ENCODE peak calls at places on chromosome 16, in seven cellular contexts. M is A549; L is esophagus squamous epithelium; Y is CD8-positive, alpha-beta memory T cell; U is DND-41; D is tibial nerve; O is colonic mucosa. R is an unnamed sample. For H3K4me1, the result is how much of the 10 kb centered on the place peaks cover.

GRCh38 chr16:87451563-87452210 is 41.1 kb downstream of the ZCCHC14 start:
- DNase-seq in M (no peak), L (no peak), Y (no peak), U (no peak), D (no peak), O (no peak), R (no peak)

GRCh38 chr16:57140866-57141668 is 44.8 kb downstream of the PSME3IP1 start:
- DNase-seq in M (no peak), L (no peak), Y (no peak), U (no peak), D (no peak), O (no peak), R (no peak)

GRCh38 chr16:9279661-9280060 is 188.2 kb downstream of the HAPSTR1 start:
- DNase-seq in M (no peak), L (no peak), Y (no peak), U (no peak), D (no peak), O (no peak), R (no peak)

GRCh38 chr16:46859719-46860152 is 24.4 kb upstream of the GPT2 start:
- DNase-seq in M (peak), L (no peak), Y (no peak), U (no peak), D (no peak), O (peak), R (no peak)

GRCh38 chr16:49640606-49641005 is 215.3 kb downstream of the ZNF423 start:
- DNase-seq in M (no peak), L (no peak), Y (no peak), U (peak), D (no peak), O (no peak), R (no peak)

GRCh38 chr16:2769675-2770056 is 7.4 kb downstream of the ELOB start:
- DNase-seq in M (no peak), L (no peak), Y (no peak), U (no peak), D (peak), O (peak), R (no peak)

GRCh38 chr16:73405851-73406250 is 357.9 kb upstream of the ZFHX3 start:
- DNase-seq in M (no peak), L (no peak), Y (no peak), U (no peak), D (no peak), O (no peak), R (no peak)

GRCh38 chr16:82767198-82767597 is 140.4 kb downstream of the CDH13 start:
- DNase-seq in M (no peak), L (no peak), Y (no peak), U (no peak), D (no peak), O (no peak), R (no peak)

GRCh38 chr16:88569985-88570690 is at the start of gene ZC3H18:
- DNase-seq in M (peak), L (peak), Y (peak), U (peak), D (peak), O (peak), R (peak)

GRCh38 chr16:78096386-78096785 is 3.1 kb upstream of the WWOX start:
- DNase-seq in M (no peak), L (no peak), Y (no peak), U (no peak), D (no peak), O (no peak), R (no peak)

GRCh38 chr16:10964891-10965326 is 20.5 kb downstream of the CLEC16A start:
- DNase-seq in M (no peak), L (no peak), Y (peak), U (no peak), D (no peak), O (no peak), R (peak)

GRCh38 chr16:47732806-47733150 is 271.6 kb downstream of the PHKB start:
- DNase-seq in M (peak), L (no peak), Y (no peak), U (no peak), D (no peak), O (no peak), R (no peak)

GRCh38 chr16:6018848-6019489 is 921.4 kb upstream of the EEF2KMT start:
- DNase-seq in M (no peak), L (no peak), Y (no peak), U (no peak), D (no peak), O (no peak), R (no peak)

GRCh38 chr16:48497932-48498760 is 111.8 kb downstream of the N4BP1 start:
- DNase-seq in M (no peak), L (no peak), Y (no peak), U (no peak), D (no peak), O (peak), R (no peak)

GRCh38 chr16:14628806-14629611 is 1.1 kb downstream of the PARN start:
- DNase-seq in M (no peak), L (no peak), Y (no peak), U (peak), D (no peak), O (no peak), R (no peak)

GRCh38 chr16:86073103-86073625 is 174.2 kb downstream of the IRF8 start:
- DNase-seq in M (no peak), L (no peak), Y (no peak), U (no peak), D (no peak), O (no peak), R (no peak)

DNA sequence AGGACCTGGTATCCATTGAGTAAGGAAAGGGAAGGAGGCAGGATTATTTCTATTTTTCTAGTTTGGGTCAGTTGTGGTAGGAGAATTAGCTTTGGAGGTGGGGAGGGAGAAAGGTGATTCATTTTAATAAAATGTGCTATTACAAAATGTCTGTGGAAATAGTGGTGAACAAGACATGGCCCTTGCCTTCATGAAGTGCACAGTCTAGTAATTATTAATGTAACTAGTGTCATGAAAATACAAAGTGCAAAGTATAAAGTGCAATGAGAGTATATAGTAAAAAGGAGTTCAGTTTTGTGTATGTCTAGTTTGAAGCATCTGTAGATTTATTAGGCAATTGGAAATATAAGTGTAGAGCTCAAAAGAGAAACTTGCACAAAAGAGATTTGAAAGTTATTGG is 11.9 kb downstream of the NFATC3 start:
- DNase-seq in M (no peak), L (no peak), Y (no peak), U (no peak), D (no peak), O (no peak), R (no peak)
- H3K4me1 ChIP-seq in M (under half), L (under half), Y (half or more), U (under half), D (half or more), O (under half), R (half or more)

GRCh38 chr16:66510298-66510697 is 39.6 kb downstream of the TK2 start:
- DNase-seq in M (no peak), L (no peak), Y (no peak), U (no peak), D (no peak), O (no peak), R (no peak)

GRCh38 chr16:66515543-66516171 is 34.3 kb downstream of the TK2 start:
- DNase-seq in M (peak), L (no peak), Y (no peak), U (peak), D (no peak), O (no peak), R (no peak)

GRCh38 chr16:66511615-66512500 is 38.1 kb downstream of the TK2 start:
- DNase-seq in M (peak), L (no peak), Y (no peak), U (no peak), D (peak), O (no peak), R (no peak)

GRCh38 chr16:66510711-66511614 is 39.0 kb downstream of the TK2 start:
- DNase-seq in M (no peak), L (no peak), Y (no peak), U (no peak), D (no peak), O (no peak), R (no peak)

DNA sequence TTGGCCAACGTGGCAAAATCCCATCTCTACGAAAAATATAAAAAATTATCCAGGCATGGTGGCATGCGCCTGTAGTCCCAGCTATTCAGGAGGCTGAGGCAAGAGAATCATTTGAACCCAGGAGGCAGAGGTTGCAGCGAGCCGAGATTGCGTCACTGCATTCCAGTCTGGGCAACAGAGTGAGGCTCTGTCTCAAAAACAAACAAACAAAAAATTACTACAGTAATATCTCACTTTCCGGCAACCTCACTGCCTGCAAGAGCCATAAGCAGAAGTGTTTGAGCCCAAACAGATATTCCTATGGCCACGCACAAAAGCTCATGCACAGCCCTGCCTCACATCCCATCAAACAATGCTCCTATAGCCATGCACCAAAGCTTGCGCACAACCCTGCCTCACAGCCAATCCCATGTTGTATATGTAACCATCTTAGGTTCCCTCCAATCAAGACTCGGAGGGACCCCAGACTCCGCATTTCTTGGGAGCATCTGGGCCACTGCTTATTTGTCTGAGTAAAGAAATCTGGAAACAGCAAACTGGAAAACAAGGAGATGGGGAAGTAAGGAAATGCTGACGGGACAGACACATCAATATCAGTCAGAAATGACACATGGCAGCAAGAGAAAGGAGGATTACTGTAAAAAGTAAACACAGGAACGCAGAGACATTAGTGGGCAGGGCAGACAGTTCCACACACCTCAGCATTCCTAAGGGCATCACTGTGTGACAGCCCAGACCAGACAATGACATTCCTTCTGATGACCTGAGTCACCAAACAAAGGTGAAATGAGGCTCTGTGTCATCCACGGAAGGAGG is 37.1 kb downstream of the TK2 start:
- DNase-seq in M (no peak), L (no peak), Y (no peak), U (no peak), D (no peak), O (no peak), R (no peak)
- H3K27ac ChIP-seq in M (peak), L (peak), Y (no peak), U (no peak), D (peak), O (no peak), R (no peak)

DNA sequence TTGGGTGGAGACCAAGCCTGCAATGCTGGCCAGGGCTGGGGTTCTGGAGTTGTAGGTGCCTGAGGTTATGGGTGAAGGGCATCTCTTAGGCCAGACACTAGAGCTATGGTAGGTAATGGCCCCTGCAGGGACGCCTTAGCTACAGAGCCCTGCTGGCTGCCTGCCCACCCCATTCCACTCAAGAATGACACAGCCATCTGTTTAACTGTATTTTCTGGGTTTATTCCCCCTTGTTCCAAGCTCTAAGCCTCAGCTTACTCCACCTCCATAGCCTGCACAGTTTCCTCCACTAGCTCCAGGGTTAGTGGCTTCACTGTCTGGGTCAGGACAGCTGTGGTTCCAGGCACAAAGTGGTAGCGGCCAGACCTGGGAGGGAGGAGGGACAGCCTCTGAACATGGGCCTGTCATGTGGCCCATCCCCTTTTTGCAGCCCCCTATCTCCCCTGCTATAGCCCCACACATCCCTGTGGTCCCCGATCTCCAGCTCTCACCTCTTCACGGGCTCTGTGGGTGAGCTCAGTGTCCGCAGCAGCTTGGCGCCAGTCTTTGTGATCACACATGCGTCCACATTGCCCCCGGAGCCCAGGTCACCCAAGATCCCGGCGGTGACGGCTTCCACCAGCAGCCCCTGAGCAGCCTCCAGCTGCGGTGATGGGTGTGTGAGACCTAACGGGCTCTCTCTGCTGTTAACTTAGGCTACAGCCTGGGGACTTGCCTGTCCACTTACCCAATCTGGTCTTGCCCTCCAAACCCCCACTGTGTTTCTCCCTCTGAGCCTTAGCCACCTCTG is 2.1 kb downstream of the PSMB10 start:
- DNase-seq in M (no peak), L (no peak), Y (no peak), U (no peak), D (no peak), O (no peak), R (no peak)
- H3K4me3 ChIP-seq in M (peak), L (peak), Y (peak), U (no peak), D (peak), O (no peak), R (no peak)

GRCh38 chr16:21603920-21604319 is 4.5 kb downstream of the METTL9 start:
- DNase-seq in M (no peak), L (no peak), Y (no peak), U (no peak), D (no peak), O (no peak), R (no peak)
- H3K4me1 ChIP-seq in M (under half), L (half or more), Y (under half), U (under half), D (half or more), O (under half), R (under half)

DNA sequence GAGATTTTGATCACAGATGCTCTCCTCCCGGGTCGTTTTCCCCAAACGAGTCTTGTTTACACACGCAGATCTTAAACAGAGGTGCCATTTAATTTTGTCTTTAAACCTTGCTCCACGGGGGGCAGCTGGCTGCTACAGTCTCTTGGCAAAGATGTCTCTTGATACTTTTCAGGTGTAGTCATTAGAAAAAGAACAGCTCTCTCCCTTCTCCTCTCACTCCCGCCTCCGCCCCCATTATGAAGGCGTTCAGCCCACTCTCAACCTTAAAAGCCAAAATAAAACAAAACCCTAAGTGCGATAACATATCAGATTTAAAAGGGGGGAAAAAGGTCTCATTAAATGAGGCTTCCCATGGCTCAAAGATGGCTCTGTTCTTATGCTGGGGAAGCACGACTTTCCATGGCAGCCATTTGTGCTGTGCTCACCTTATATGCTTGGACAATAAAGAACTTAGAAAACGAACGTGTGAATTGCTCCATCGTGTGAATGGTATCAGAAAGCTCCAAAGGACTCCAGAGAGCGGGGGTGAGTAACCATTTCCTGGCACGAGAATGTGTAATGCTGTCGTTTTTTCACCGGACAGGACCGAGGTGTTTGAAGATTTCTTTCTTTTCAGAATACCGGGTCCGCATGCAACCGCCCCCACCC is 26.5 kb downstream of the GPRC5B start:
- DNase-seq in M (no peak), L (no peak), Y (no peak), U (no peak), D (no peak), O (no peak), R (no peak)
- H3K27ac ChIP-seq in M (no peak), L (no peak), Y (no peak), U (no peak), D (no peak), O (no peak), R (no peak)

R was measured in naive thymus-derived CD4-positive, alpha-beta T cell.